ENCODE peak calls at places on chromosomes 7 and 10, in seven cellular contexts. One of them, this sample, is unnamed.

GRCh38 chr7:41979834-41980307 is 257.1 kb downstream of the GLI3 start:
- DNase-seq in AG09309: no peak
- DNase-seq in stromal cell of bone marrow: peak; percentile 46
- DNase-seq in stimulated activated CD4-positive, alpha-beta T cell treated with anti-CD3 and anti-CD28 coated beads, Interleukin-1b, Interleukin-23, amount 100 ng/mL, for 1 hour: no peak
- DNase-seq in NCI-H446 treated with DMSO at 0.1 percent for 48 hours: no peak
- DNase-seq in HuH-7.5: no peak
- DNase-seq in activated CD4-positive, alpha-beta memory T cell treated with anti-CD3 and anti-CD28 coated beads, Interleukin-2, amount 10 ng/mL, durations not matched to agents 7 days and 5 days: no peak
- DNase-seq in this sample: no peak

GRCh38 chr10:51808187-51808586 is 108.8 kb upstream of the CSTF2T start:
- DNase-seq in AG09309: no peak
- DNase-seq in stromal cell of bone marrow: no peak
- DNase-seq in stimulated activated CD4-positive, alpha-beta T cell treated with anti-CD3 and anti-CD28 coated beads, Interleukin-1b, Interleukin-23, amount 100 ng/mL, for 1 hour: no peak
- DNase-seq in NCI-H446 treated with DMSO at 0.1 percent for 48 hours: no peak
- DNase-seq in HuH-7.5: no peak
- DNase-seq in activated CD4-positive, alpha-beta memory T cell treated with anti-CD3 and anti-CD28 coated beads, Interleukin-2, amount 10 ng/mL, durations not matched to agents 7 days and 5 days: no peak
- DNase-seq in this sample: no peak

GRCh38 chr10:100347568-100348195 is 649 bp downstream of the SCD start:
- DNase-seq in AG09309: no peak
- DNase-seq in stromal cell of bone marrow: no peak
- DNase-seq in stimulated activated CD4-positive, alpha-beta T cell treated with anti-CD3 and anti-CD28 coated beads, Interleukin-1b, Interleukin-23, amount 100 ng/mL, for 1 hour: no peak
- DNase-seq in NCI-H446 treated with DMSO at 0.1 percent for 48 hours: no peak
- DNase-seq in HuH-7.5: no peak
- DNase-seq in activated CD4-positive, alpha-beta memory T cell treated with anti-CD3 and anti-CD28 coated beads, Interleukin-2, amount 10 ng/mL, durations not matched to agents 7 days and 5 days: no peak
- DNase-seq in this sample: no peak

GRCh38 chr10:28560617-28561016 is 27.7 kb downstream of the WAC start:
- DNase-seq in AG09309: no peak
- DNase-seq in stromal cell of bone marrow: no peak
- DNase-seq in stimulated activated CD4-positive, alpha-beta T cell treated with anti-CD3 and anti-CD28 coated beads, Interleukin-1b, Interleukin-23, amount 100 ng/mL, for 1 hour: no peak
- DNase-seq in NCI-H446 treated with DMSO at 0.1 percent for 48 hours: no peak
- DNase-seq in HuH-7.5: no peak
- DNase-seq in activated CD4-positive, alpha-beta memory T cell treated with anti-CD3 and anti-CD28 coated beads, Interleukin-2, amount 10 ng/mL, durations not matched to agents 7 days and 5 days: no peak
- DNase-seq in this sample: no peak

GRCh38 chr7:134962270-134962669 is 24.0 kb upstream of the AGBL3 start:
- DNase-seq in AG09309: no peak
- DNase-seq in stromal cell of bone marrow: no peak
- DNase-seq in stimulated activated CD4-positive, alpha-beta T cell treated with anti-CD3 and anti-CD28 coated beads, Interleukin-1b, Interleukin-23, amount 100 ng/mL, for 1 hour: no peak
- DNase-seq in NCI-H446 treated with DMSO at 0.1 percent for 48 hours: no peak
- DNase-seq in HuH-7.5: no peak
- DNase-seq in activated CD4-positive, alpha-beta memory T cell treated with anti-CD3 and anti-CD28 coated beads, Interleukin-2, amount 10 ng/mL, durations not matched to agents 7 days and 5 days: no peak
- DNase-seq in this sample: no peak

GRCh38 chr10:75959209-75959608 is 527.8 kb downstream of the LRMDA start:
- DNase-seq in AG09309: peak; percentile 59
- DNase-seq in stromal cell of bone marrow: peak; percentile 70
- DNase-seq in stimulated activated CD4-positive, alpha-beta T cell treated with anti-CD3 and anti-CD28 coated beads, Interleukin-1b, Interleukin-23, amount 100 ng/mL, for 1 hour: no peak
- DNase-seq in NCI-H446 treated with DMSO at 0.1 percent for 48 hours: no peak
- DNase-seq in HuH-7.5: no peak
- DNase-seq in activated CD4-positive, alpha-beta memory T cell treated with anti-CD3 and anti-CD28 coated beads, Interleukin-2, amount 10 ng/mL, durations not matched to agents 7 days and 5 days: no peak
- DNase-seq in this sample: no peak

GRCh38 chr10:79292789-79293746 is 54.2 kb upstream of the PPIF start:
- DNase-seq in AG09309: no peak
- DNase-seq in stromal cell of bone marrow: no peak
- DNase-seq in stimulated activated CD4-positive, alpha-beta T cell treated with anti-CD3 and anti-CD28 coated beads, Interleukin-1b, Interleukin-23, amount 100 ng/mL, for 1 hour: no peak
- DNase-seq in NCI-H446 treated with DMSO at 0.1 percent for 48 hours: no peak
- DNase-seq in HuH-7.5: peak; percentile 68
- DNase-seq in activated CD4-positive, alpha-beta memory T cell treated with anti-CD3 and anti-CD28 coated beads, Interleukin-2, amount 10 ng/mL, durations not matched to agents 7 days and 5 days: peak; percentile 42
- DNase-seq in this sample: no peak

GRCh38 chr7:157945401-157945800 is 608.6 kb downstream of the DNAJB6 start:
- DNase-seq in AG09309: no peak
- DNase-seq in stromal cell of bone marrow: no peak
- DNase-seq in stimulated activated CD4-positive, alpha-beta T cell treated with anti-CD3 and anti-CD28 coated beads, Interleukin-1b, Interleukin-23, amount 100 ng/mL, for 1 hour: no peak
- DNase-seq in NCI-H446 treated with DMSO at 0.1 percent for 48 hours: no peak
- DNase-seq in HuH-7.5: no peak
- DNase-seq in activated CD4-positive, alpha-beta memory T cell treated with anti-CD3 and anti-CD28 coated beads, Interleukin-2, amount 10 ng/mL, durations not matched to agents 7 days and 5 days: no peak
- DNase-seq in this sample: no peak

GRCh38 chr10:132407243-132407746 is 10.3 kb downstream of the PWWP2B start:
- DNase-seq in AG09309: no peak
- DNase-seq in stromal cell of bone marrow: no peak
- DNase-seq in stimulated activated CD4-positive, alpha-beta T cell treated with anti-CD3 and anti-CD28 coated beads, Interleukin-1b, Interleukin-23, amount 100 ng/mL, for 1 hour: no peak
- DNase-seq in NCI-H446 treated with DMSO at 0.1 percent for 48 hours: no peak
- DNase-seq in HuH-7.5: no peak
- DNase-seq in activated CD4-positive, alpha-beta memory T cell treated with anti-CD3 and anti-CD28 coated beads, Interleukin-2, amount 10 ng/mL, durations not matched to agents 7 days and 5 days: no peak
- DNase-seq in this sample: no peak

GRCh38 chr10:31157125-31157983 is 125.7 kb upstream of the ZNF438 start:
- DNase-seq in AG09309: no peak
- DNase-seq in stromal cell of bone marrow: peak; percentile 28
- DNase-seq in stimulated activated CD4-positive, alpha-beta T cell treated with anti-CD3 and anti-CD28 coated beads, Interleukin-1b, Interleukin-23, amount 100 ng/mL, for 1 hour: no peak
- DNase-seq in NCI-H446 treated with DMSO at 0.1 percent for 48 hours: peak; percentile 96
- DNase-seq in HuH-7.5: no peak
- DNase-seq in activated CD4-positive, alpha-beta memory T cell treated with anti-CD3 and anti-CD28 coated beads, Interleukin-2, amount 10 ng/mL, durations not matched to agents 7 days and 5 days: no peak
- DNase-seq in this sample: peak; percentile 35

GRCh38 chr7:135658564-135658963 is 3.8 kb upstream of the STMP1 start:
- DNase-seq in AG09309: no peak
- DNase-seq in stromal cell of bone marrow: no peak
- DNase-seq in stimulated activated CD4-positive, alpha-beta T cell treated with anti-CD3 and anti-CD28 coated beads, Interleukin-1b, Interleukin-23, amount 100 ng/mL, for 1 hour: no peak
- DNase-seq in NCI-H446 treated with DMSO at 0.1 percent for 48 hours: no peak
- DNase-seq in HuH-7.5: no peak
- DNase-seq in activated CD4-positive, alpha-beta memory T cell treated with anti-CD3 and anti-CD28 coated beads, Interleukin-2, amount 10 ng/mL, durations not matched to agents 7 days and 5 days: no peak
- DNase-seq in this sample: no peak

GRCh38 chr10:125375210-125375609 is 214.8 kb upstream of the CTBP2 start:
- DNase-seq in AG09309: no peak
- DNase-seq in stromal cell of bone marrow: no peak
- DNase-seq in stimulated activated CD4-positive, alpha-beta T cell treated with anti-CD3 and anti-CD28 coated beads, Interleukin-1b, Interleukin-23, amount 100 ng/mL, for 1 hour: no peak
- DNase-seq in NCI-H446 treated with DMSO at 0.1 percent for 48 hours: no peak
- DNase-seq in HuH-7.5: no peak
- DNase-seq in activated CD4-positive, alpha-beta memory T cell treated with anti-CD3 and anti-CD28 coated beads, Interleukin-2, amount 10 ng/mL, durations not matched to agents 7 days and 5 days: no peak
- DNase-seq in this sample: no peak

GRCh38 chr7:119177863-119178262 is 953.4 kb downstream of the ANKRD7 start:
- DNase-seq in AG09309: no peak
- DNase-seq in stromal cell of bone marrow: no peak
- DNase-seq in stimulated activated CD4-positive, alpha-beta T cell treated with anti-CD3 and anti-CD28 coated beads, Interleukin-1b, Interleukin-23, amount 100 ng/mL, for 1 hour: no peak
- DNase-seq in NCI-H446 treated with DMSO at 0.1 percent for 48 hours: no peak
- DNase-seq in HuH-7.5: no peak
- DNase-seq in activated CD4-positive, alpha-beta memory T cell treated with anti-CD3 and anti-CD28 coated beads, Interleukin-2, amount 10 ng/mL, durations not matched to agents 7 days and 5 days: no peak
- DNase-seq in this sample: no peak

GRCh38 chr7:5396542-5396941 is 27.1 kb downstream of the TNRC18 start:
- DNase-seq in AG09309: no peak
- DNase-seq in stromal cell of bone marrow: no peak
- DNase-seq in stimulated activated CD4-positive, alpha-beta T cell treated with anti-CD3 and anti-CD28 coated beads, Interleukin-1b, Interleukin-23, amount 100 ng/mL, for 1 hour: no peak
- DNase-seq in NCI-H446 treated with DMSO at 0.1 percent for 48 hours: no peak
- DNase-seq in HuH-7.5: peak; percentile 92
- DNase-seq in activated CD4-positive, alpha-beta memory T cell treated with anti-CD3 and anti-CD28 coated beads, Interleukin-2, amount 10 ng/mL, durations not matched to agents 7 days and 5 days: peak; percentile 76
- DNase-seq in this sample: no peak

GRCh38 chr10:4498763-4499251 is 327.2 kb upstream of the AKR1E2 start:
- DNase-seq in AG09309: peak; percentile 86
- DNase-seq in stromal cell of bone marrow: peak; percentile 85
- DNase-seq in stimulated activated CD4-positive, alpha-beta T cell treated with anti-CD3 and anti-CD28 coated beads, Interleukin-1b, Interleukin-23, amount 100 ng/mL, for 1 hour: no peak
- DNase-seq in NCI-H446 treated with DMSO at 0.1 percent for 48 hours: peak; percentile 96
- DNase-seq in HuH-7.5: no peak
- DNase-seq in activated CD4-positive, alpha-beta memory T cell treated with anti-CD3 and anti-CD28 coated beads, Interleukin-2, amount 10 ng/mL, durations not matched to agents 7 days and 5 days: no peak
- DNase-seq in this sample: no peak

GRCh38 chr7:71521506-71521905 is 389.6 kb downstream of the GALNT17 start:
- DNase-seq in AG09309: no peak
- DNase-seq in stromal cell of bone marrow: peak; percentile 87
- DNase-seq in stimulated activated CD4-positive, alpha-beta T cell treated with anti-CD3 and anti-CD28 coated beads, Interleukin-1b, Interleukin-23, amount 100 ng/mL, for 1 hour: no peak
- DNase-seq in NCI-H446 treated with DMSO at 0.1 percent for 48 hours: no peak
- DNase-seq in HuH-7.5: no peak
- DNase-seq in activated CD4-positive, alpha-beta memory T cell treated with anti-CD3 and anti-CD28 coated beads, Interleukin-2, amount 10 ng/mL, durations not matched to agents 7 days and 5 days: no peak
- DNase-seq in this sample: peak; percentile 79

GRCh38 chr10:126628746-126629145 is 41.7 kb downstream of the C10orf90 start:
- DNase-seq in AG09309: no peak
- DNase-seq in stromal cell of bone marrow: no peak
- DNase-seq in stimulated activated CD4-positive, alpha-beta T cell treated with anti-CD3 and anti-CD28 coated beads, Interleukin-1b, Interleukin-23, amount 100 ng/mL, for 1 hour: no peak
- DNase-seq in NCI-H446 treated with DMSO at 0.1 percent for 48 hours: no peak
- DNase-seq in HuH-7.5: no peak
- DNase-seq in activated CD4-positive, alpha-beta memory T cell treated with anti-CD3 and anti-CD28 coated beads, Interleukin-2, amount 10 ng/mL, durations not matched to agents 7 days and 5 days: no peak
- DNase-seq in this sample: no peak

GRCh38 chr7:101402835-101403234 is 40.2 kb downstream of the COL26A1 start:
- DNase-seq in AG09309: no peak
- DNase-seq in stromal cell of bone marrow: no peak
- DNase-seq in stimulated activated CD4-positive, alpha-beta T cell treated with anti-CD3 and anti-CD28 coated beads, Interleukin-1b, Interleukin-23, amount 100 ng/mL, for 1 hour: no peak
- DNase-seq in NCI-H446 treated with DMSO at 0.1 percent for 48 hours: no peak
- DNase-seq in HuH-7.5: no peak
- DNase-seq in activated CD4-positive, alpha-beta memory T cell treated with anti-CD3 and anti-CD28 coated beads, Interleukin-2, amount 10 ng/mL, durations not matched to agents 7 days and 5 days: no peak
- DNase-seq in this sample: no peak

GRCh38 chr7:19066109-19066508 is 51.3 kb downstream of the TWIST1 start:
- DNase-seq in AG09309: no peak
- DNase-seq in stromal cell of bone marrow: no peak
- DNase-seq in stimulated activated CD4-positive, alpha-beta T cell treated with anti-CD3 and anti-CD28 coated beads, Interleukin-1b, Interleukin-23, amount 100 ng/mL, for 1 hour: no peak
- DNase-seq in NCI-H446 treated with DMSO at 0.1 percent for 48 hours: no peak
- DNase-seq in HuH-7.5: no peak
- DNase-seq in activated CD4-positive, alpha-beta memory T cell treated with anti-CD3 and anti-CD28 coated beads, Interleukin-2, amount 10 ng/mL, durations not matched to agents 7 days and 5 days: no peak
- DNase-seq in this sample: no peak

GRCh38 chr7:39540320-39540719 is 25.9 kb upstream of the YAE1 start:
- DNase-seq in AG09309: no peak
- DNase-seq in stromal cell of bone marrow: no peak
- DNase-seq in stimulated activated CD4-positive, alpha-beta T cell treated with anti-CD3 and anti-CD28 coated beads, Interleukin-1b, Interleukin-23, amount 100 ng/mL, for 1 hour: no peak
- DNase-seq in NCI-H446 treated with DMSO at 0.1 percent for 48 hours: no peak
- DNase-seq in HuH-7.5: peak; percentile 61
- DNase-seq in activated CD4-positive, alpha-beta memory T cell treated with anti-CD3 and anti-CD28 coated beads, Interleukin-2, amount 10 ng/mL, durations not matched to agents 7 days and 5 days: no peak
- DNase-seq in this sample: no peak

GRCh38 chr10:69662173-69662685 is 32.2 kb downstream of the FAM241B start:
- DNase-seq in AG09309: no peak
- DNase-seq in stromal cell of bone marrow: no peak
- DNase-seq in stimulated activated CD4-positive, alpha-beta T cell treated with anti-CD3 and anti-CD28 coated beads, Interleukin-1b, Interleukin-23, amount 100 ng/mL, for 1 hour: no peak
- DNase-seq in NCI-H446 treated with DMSO at 0.1 percent for 48 hours: no peak
- DNase-seq in HuH-7.5: no peak
- DNase-seq in activated CD4-positive, alpha-beta memory T cell treated with anti-CD3 and anti-CD28 coated beads, Interleukin-2, amount 10 ng/mL, durations not matched to agents 7 days and 5 days: no peak
- DNase-seq in this sample: no peak

GRCh38 chr7:119270045-119270464 is 1002.9 kb upstream of the KCND2 start:
- DNase-seq in AG09309: no peak
- DNase-seq in stromal cell of bone marrow: peak; percentile 55
- DNase-seq in stimulated activated CD4-positive, alpha-beta T cell treated with anti-CD3 and anti-CD28 coated beads, Interleukin-1b, Interleukin-23, amount 100 ng/mL, for 1 hour: no peak
- DNase-seq in NCI-H446 treated with DMSO at 0.1 percent for 48 hours: peak; percentile 61
- DNase-seq in HuH-7.5: no peak
- DNase-seq in activated CD4-positive, alpha-beta memory T cell treated with anti-CD3 and anti-CD28 coated beads, Interleukin-2, amount 10 ng/mL, durations not matched to agents 7 days and 5 days: peak; percentile 37
- DNase-seq in this sample: peak; percentile 42

GRCh38 chr10:57579926-57580325 is 687.8 kb downstream of the IPMK start:
- DNase-seq in AG09309: no peak
- DNase-seq in stromal cell of bone marrow: peak; percentile 13
- DNase-seq in stimulated activated CD4-positive, alpha-beta T cell treated with anti-CD3 and anti-CD28 coated beads, Interleukin-1b, Interleukin-23, amount 100 ng/mL, for 1 hour: no peak
- DNase-seq in NCI-H446 treated with DMSO at 0.1 percent for 48 hours: no peak
- DNase-seq in HuH-7.5: peak; percentile 1
- DNase-seq in activated CD4-positive, alpha-beta memory T cell treated with anti-CD3 and anti-CD28 coated beads, Interleukin-2, amount 10 ng/mL, durations not matched to agents 7 days and 5 days: no peak
- DNase-seq in this sample: no peak

GRCh38 chr7:40059057-40059456 is 75.4 kb downstream of the MPLKIP start:
- DNase-seq in AG09309: no peak
- DNase-seq in stromal cell of bone marrow: no peak
- DNase-seq in stimulated activated CD4-positive, alpha-beta T cell treated with anti-CD3 and anti-CD28 coated beads, Interleukin-1b, Interleukin-23, amount 100 ng/mL, for 1 hour: no peak
- DNase-seq in NCI-H446 treated with DMSO at 0.1 percent for 48 hours: no peak
- DNase-seq in HuH-7.5: no peak
- DNase-seq in activated CD4-positive, alpha-beta memory T cell treated with anti-CD3 and anti-CD28 coated beads, Interleukin-2, amount 10 ng/mL, durations not matched to agents 7 days and 5 days: no peak
- DNase-seq in this sample: no peak

GRCh38 chr10:80477813-80478212 is 23.7 kb downstream of the TSPAN14 start:
- DNase-seq in AG09309: no peak
- DNase-seq in stromal cell of bone marrow: peak; percentile 89
- DNase-seq in stimulated activated CD4-positive, alpha-beta T cell treated with anti-CD3 and anti-CD28 coated beads, Interleukin-1b, Interleukin-23, amount 100 ng/mL, for 1 hour: no peak
- DNase-seq in NCI-H446 treated with DMSO at 0.1 percent for 48 hours: no peak
- DNase-seq in HuH-7.5: no peak
- DNase-seq in activated CD4-positive, alpha-beta memory T cell treated with anti-CD3 and anti-CD28 coated beads, Interleukin-2, amount 10 ng/mL, durations not matched to agents 7 days and 5 days: no peak
- DNase-seq in this sample: no peak

GRCh38 chr10:42428534-42428933 is 209.8 kb downstream of the ZNF33B start:
- DNase-seq in AG09309: no peak
- DNase-seq in stromal cell of bone marrow: peak; percentile 5
- DNase-seq in stimulated activated CD4-positive, alpha-beta T cell treated with anti-CD3 and anti-CD28 coated beads, Interleukin-1b, Interleukin-23, amount 100 ng/mL, for 1 hour: no peak
- DNase-seq in NCI-H446 treated with DMSO at 0.1 percent for 48 hours: no peak
- DNase-seq in HuH-7.5: no peak
- DNase-seq in activated CD4-positive, alpha-beta memory T cell treated with anti-CD3 and anti-CD28 coated beads, Interleukin-2, amount 10 ng/mL, durations not matched to agents 7 days and 5 days: no peak
- DNase-seq in this sample: no peak

GRCh38 chr10:50594012-50594411 is 29.7 kb downstream of the SGMS1 start:
- DNase-seq in AG09309: peak; percentile 63
- DNase-seq in stromal cell of bone marrow: peak; percentile 74
- DNase-seq in stimulated activated CD4-positive, alpha-beta T cell treated with anti-CD3 and anti-CD28 coated beads, Interleukin-1b, Interleukin-23, amount 100 ng/mL, for 1 hour: no peak
- DNase-seq in NCI-H446 treated with DMSO at 0.1 percent for 48 hours: peak; percentile 22
- DNase-seq in HuH-7.5: no peak
- DNase-seq in activated CD4-positive, alpha-beta memory T cell treated with anti-CD3 and anti-CD28 coated beads, Interleukin-2, amount 10 ng/mL, durations not matched to agents 7 days and 5 days: no peak
- DNase-seq in this sample: no peak

GRCh38 chr7:45021604-45022296 is 21.7 kb downstream of the CCM2 start:
- DNase-seq in AG09309: no peak
- DNase-seq in stromal cell of bone marrow: no peak
- DNase-seq in stimulated activated CD4-positive, alpha-beta T cell treated with anti-CD3 and anti-CD28 coated beads, Interleukin-1b, Interleukin-23, amount 100 ng/mL, for 1 hour: no peak
- DNase-seq in NCI-H446 treated with DMSO at 0.1 percent for 48 hours: no peak
- DNase-seq in HuH-7.5: no peak
- DNase-seq in activated CD4-positive, alpha-beta memory T cell treated with anti-CD3 and anti-CD28 coated beads, Interleukin-2, amount 10 ng/mL, durations not matched to agents 7 days and 5 days: peak; percentile 33
- DNase-seq in this sample: no peak

GRCh38 chr7:516216-516605 is 3.4 kb downstream of the PDGFA start:
- DNase-seq in AG09309: no peak
- DNase-seq in stromal cell of bone marrow: no peak
- DNase-seq in stimulated activated CD4-positive, alpha-beta T cell treated with anti-CD3 and anti-CD28 coated beads, Interleukin-1b, Interleukin-23, amount 100 ng/mL, for 1 hour: no peak
- DNase-seq in NCI-H446 treated with DMSO at 0.1 percent for 48 hours: no peak
- DNase-seq in HuH-7.5: no peak
- DNase-seq in activated CD4-positive, alpha-beta memory T cell treated with anti-CD3 and anti-CD28 coated beads, Interleukin-2, amount 10 ng/mL, durations not matched to agents 7 days and 5 days: no peak
- DNase-seq in this sample: no peak

GRCh38 chr10:14751576-14752330 is 22.9 kb downstream of the FAM107B start:
- DNase-seq in AG09309: peak; percentile 20
- DNase-seq in stromal cell of bone marrow: peak; percentile 72
- DNase-seq in stimulated activated CD4-positive, alpha-beta T cell treated with anti-CD3 and anti-CD28 coated beads, Interleukin-1b, Interleukin-23, amount 100 ng/mL, for 1 hour: no peak
- DNase-seq in NCI-H446 treated with DMSO at 0.1 percent for 48 hours: peak; percentile 30
- DNase-seq in HuH-7.5: no peak
- DNase-seq in activated CD4-positive, alpha-beta memory T cell treated with anti-CD3 and anti-CD28 coated beads, Interleukin-2, amount 10 ng/mL, durations not matched to agents 7 days and 5 days: no peak
- DNase-seq in this sample: no peak

GRCh38 chr7:83105063-83105462 is 57.6 kb downstream of the PCLO start:
- DNase-seq in AG09309: no peak
- DNase-seq in stromal cell of bone marrow: no peak
- DNase-seq in stimulated activated CD4-positive, alpha-beta T cell treated with anti-CD3 and anti-CD28 coated beads, Interleukin-1b, Interleukin-23, amount 100 ng/mL, for 1 hour: no peak
- DNase-seq in NCI-H446 treated with DMSO at 0.1 percent for 48 hours: no peak
- DNase-seq in HuH-7.5: no peak
- DNase-seq in activated CD4-positive, alpha-beta memory T cell treated with anti-CD3 and anti-CD28 coated beads, Interleukin-2, amount 10 ng/mL, durations not matched to agents 7 days and 5 days: no peak
- DNase-seq in this sample: no peak

GRCh38 chr10:48406204-48406603 is 99.7 kb downstream of the MAPK8 start:
- DNase-seq in AG09309: no peak
- DNase-seq in stromal cell of bone marrow: no peak
- DNase-seq in stimulated activated CD4-positive, alpha-beta T cell treated with anti-CD3 and anti-CD28 coated beads, Interleukin-1b, Interleukin-23, amount 100 ng/mL, for 1 hour: no peak
- DNase-seq in NCI-H446 treated with DMSO at 0.1 percent for 48 hours: no peak
- DNase-seq in HuH-7.5: no peak
- DNase-seq in activated CD4-positive, alpha-beta memory T cell treated with anti-CD3 and anti-CD28 coated beads, Interleukin-2, amount 10 ng/mL, durations not matched to agents 7 days and 5 days: no peak
- DNase-seq in this sample: no peak

GRCh38 chr10:132555648-132556575 is 18.3 kb downstream of the INPP5A start:
- DNase-seq in AG09309: no peak
- DNase-seq in stromal cell of bone marrow: no peak
- DNase-seq in stimulated activated CD4-positive, alpha-beta T cell treated with anti-CD3 and anti-CD28 coated beads, Interleukin-1b, Interleukin-23, amount 100 ng/mL, for 1 hour: no peak
- DNase-seq in NCI-H446 treated with DMSO at 0.1 percent for 48 hours: no peak
- DNase-seq in HuH-7.5: no peak
- DNase-seq in activated CD4-positive, alpha-beta memory T cell treated with anti-CD3 and anti-CD28 coated beads, Interleukin-2, amount 10 ng/mL, durations not matched to agents 7 days and 5 days: no peak
- DNase-seq in this sample: no peak

GRCh38 chr7:24229481-24230226 is 54.3 kb upstream of the NPY start:
- DNase-seq in AG09309: no peak
- DNase-seq in stromal cell of bone marrow: no peak
- DNase-seq in stimulated activated CD4-positive, alpha-beta T cell treated with anti-CD3 and anti-CD28 coated beads, Interleukin-1b, Interleukin-23, amount 100 ng/mL, for 1 hour: no peak
- DNase-seq in NCI-H446 treated with DMSO at 0.1 percent for 48 hours: no peak
- DNase-seq in HuH-7.5: no peak
- DNase-seq in activated CD4-positive, alpha-beta memory T cell treated with anti-CD3 and anti-CD28 coated beads, Interleukin-2, amount 10 ng/mL, durations not matched to agents 7 days and 5 days: no peak
- DNase-seq in this sample: no peak

GRCh38 chr10:10094700-10095099 is 923.0 kb upstream of the CELF2 start:
- DNase-seq in AG09309: no peak
- DNase-seq in stromal cell of bone marrow: no peak
- DNase-seq in stimulated activated CD4-positive, alpha-beta T cell treated with anti-CD3 and anti-CD28 coated beads, Interleukin-1b, Interleukin-23, amount 100 ng/mL, for 1 hour: no peak
- DNase-seq in NCI-H446 treated with DMSO at 0.1 percent for 48 hours: peak; percentile 37
- DNase-seq in HuH-7.5: no peak
- DNase-seq in activated CD4-positive, alpha-beta memory T cell treated with anti-CD3 and anti-CD28 coated beads, Interleukin-2, amount 10 ng/mL, durations not matched to agents 7 days and 5 days: no peak
- DNase-seq in this sample: no peak

GRCh38 chr10:84565881-84566280 is 237.5 kb downstream of the CCSER2 start:
- DNase-seq in AG09309: no peak
- DNase-seq in stromal cell of bone marrow: no peak
- DNase-seq in stimulated activated CD4-positive, alpha-beta T cell treated with anti-CD3 and anti-CD28 coated beads, Interleukin-1b, Interleukin-23, amount 100 ng/mL, for 1 hour: no peak
- DNase-seq in NCI-H446 treated with DMSO at 0.1 percent for 48 hours: no peak
- DNase-seq in HuH-7.5: no peak
- DNase-seq in activated CD4-positive, alpha-beta memory T cell treated with anti-CD3 and anti-CD28 coated beads, Interleukin-2, amount 10 ng/mL, durations not matched to agents 7 days and 5 days: no peak
- DNase-seq in this sample: no peak